ENCODE peak calls at places on chromosome 18, in seven cellular contexts. Y, D, E, K, G, H and R are unnamed samples.

GRCh38 chr18:71471963-71472725 is 1072.0 kb downstream of the CBLN2 start:
- DNase-seq in D (no peak), E (no peak), K (no peak), H (no peak), Y (no peak), G (no peak), R (no peak)

GRCh38 chr18:23740105-23740830 is 51.0 kb downstream of the LAMA3 start:
- DNase-seq in H (peak; percentile 66), Y (no peak), K (no peak), D (no peak), G (no peak), E (peak; percentile 34), R (no peak)

GRCh38 chr18:35158728-35159443 is 81.9 kb upstream of the ZNF397 start:
- DNase-seq in Y (no peak), H (no peak), K (no peak), E (no peak), G (no peak), D (peak; percentile 9), R (peak; percentile 41)

GRCh38 chr18:55418439-55418838 is 169.6 kb downstream of the TCF4 start:
- DNase-seq in E (no peak), H (no peak), G (no peak), D (no peak), Y (no peak), K (no peak), R (no peak)

GRCh38 chr18:3472681-3473544 is 22.9 kb downstream of the TGIF1 start:
- DNase-seq in Y (no peak), K (no peak), H (no peak), G (no peak), D (no peak), E (no peak), R (no peak)

GRCh38 chr18:73975266-73975665 is 172.4 kb downstream of the FBXO15 start:
- DNase-seq in D (peak; percentile 37), K (no peak), Y (no peak), H (peak; percentile 34), E (no peak), G (peak; percentile 5), R (peak; percentile 42)

GRCh38 chr18:26436176-26437031 is 111.9 kb downstream of the KCTD1 start:
- DNase-seq in K (no peak), Y (no peak), G (no peak), E (no peak), H (peak; percentile 73), D (no peak), R (no peak)

GRCh38 chr18:30625961-30626360 is 416.6 kb downstream of the DSC3 start:
- DNase-seq in K (no peak), D (no peak), G (no peak), Y (no peak), E (no peak), H (no peak), R (no peak)

GRCh38 chr18:44098551-44099098 is 582.1 kb upstream of the SETBP1 start:
- DNase-seq in K (no peak), Y (no peak), G (no peak), D (no peak), E (peak; percentile 5), H (peak; percentile 49), R (no peak)

GRCh38 chr18:33833847-33834246 is 255.8 kb downstream of the ASXL3 start:
- DNase-seq in G (no peak), H (no peak), D (no peak), Y (no peak), K (no peak), E (peak; percentile 17), R (no peak)